ENCODE peak calls at places on chromosomes 11 and 22, in four cellular contexts. One of them, this sample, is unnamed. For H3K4me1, the result is how much of the 10 kb centered on the place peaks cover.

GRCh38 chr11:112995423-112996084 is 34.3 kb downstream of the NCAM1 start:
- DNase-seq in neural progenitor cell: peak
- DNase-seq in K562: no peak
- DNase-seq in endothelial cell of umbilical vein: no peak
- DNase-seq in this sample: no peak

GRCh38 chr11:120953230-120953558 is 70.7 kb upstream of the TBCEL start:
- DNase-seq in neural progenitor cell: no peak
- DNase-seq in K562: no peak
- DNase-seq in endothelial cell of umbilical vein: no peak
- DNase-seq in this sample: no peak

GRCh38 chr11:125350206-125351044 is 145.6 kb downstream of the FEZ1 start:
- DNase-seq in endothelial cell of umbilical vein: no peak
- DNase-seq in neural progenitor cell: no peak
- DNase-seq in K562: no peak
- DNase-seq in this sample: no peak

GRCh38 chr11:45857834-45858492 is 10.7 kb downstream of the CRY2 start:
- DNase-seq in endothelial cell of umbilical vein: peak
- DNase-seq in neural progenitor cell: no peak
- DNase-seq in K562: no peak
- DNase-seq in this sample: no peak

GRCh38 chr11:75371930-75372876 is 20.7 kb upstream of the ARRB1 start:
- DNase-seq in K562: no peak
- DNase-seq in endothelial cell of umbilical vein: no peak
- DNase-seq in neural progenitor cell: no peak
- DNase-seq in this sample: peak

GRCh38 chr22:42901790-42902508 is 44.9 kb upstream of the ARFGAP3 start:
- DNase-seq in K562: no peak
- DNase-seq in neural progenitor cell: no peak
- DNase-seq in endothelial cell of umbilical vein: no peak
- DNase-seq in this sample: no peak

GRCh38 chr11:44138980-44139379 is 43.5 kb downstream of the EXT2 start:
- DNase-seq in neural progenitor cell: no peak
- DNase-seq in K562: no peak
- DNase-seq in endothelial cell of umbilical vein: no peak
- DNase-seq in this sample: no peak

GRCh38 chr22:31945971-31946680 is 1.8 kb downstream of the YWHAH start:
- DNase-seq in K562: no peak
- DNase-seq in endothelial cell of umbilical vein: peak
- DNase-seq in neural progenitor cell: peak
- DNase-seq in this sample: no peak

GRCh38 chr11:98398508-98398907 is 622.2 kb upstream of the CNTN5 start:
- DNase-seq in endothelial cell of umbilical vein: no peak
- DNase-seq in neural progenitor cell: no peak
- DNase-seq in K562: no peak
- DNase-seq in this sample: no peak

GRCh38 chr11:67504950-67505561 is at the start of gene PITPNM1:
- DNase-seq in neural progenitor cell: peak
- DNase-seq in endothelial cell of umbilical vein: no peak
- DNase-seq in K562: peak
- DNase-seq in this sample: peak

GRCh38 chr22:35620624-35621245 is 3.6 kb upstream of the MB start:
- DNase-seq in endothelial cell of umbilical vein: no peak
- DNase-seq in neural progenitor cell: peak
- DNase-seq in K562: no peak
- DNase-seq in this sample: no peak

GRCh38 chr22:10961043-10961860 is 4566.7 kb upstream of the OR11H1 start:
- DNase-seq in neural progenitor cell: no peak
- DNase-seq in endothelial cell of umbilical vein: no peak
- DNase-seq in K562: peak
- DNase-seq in this sample: no peak

GRCh38 chr22:45268167-45268957 is 16.4 kb upstream of the UPK3A start:
- DNase-seq in neural progenitor cell: peak
- DNase-seq in endothelial cell of umbilical vein: peak
- DNase-seq in K562: no peak
- DNase-seq in this sample: no peak

GRCh38 chr11:111512296-111513239 is at the start of gene BTG4:
- DNase-seq in K562: peak
- DNase-seq in neural progenitor cell: peak
- DNase-seq in endothelial cell of umbilical vein: no peak
- DNase-seq in this sample: no peak

GRCh38 chr22:47161631-47162030 is 399.2 kb downstream of the TBC1D22A start:
- DNase-seq in neural progenitor cell: no peak
- DNase-seq in endothelial cell of umbilical vein: no peak
- DNase-seq in K562: no peak
- DNase-seq in this sample: no peak

GRCh38 chr22:47450876-47451475 is 688.5 kb downstream of the TBC1D22A start:
- DNase-seq in endothelial cell of umbilical vein: no peak
- DNase-seq in neural progenitor cell: no peak
- DNase-seq in K562: no peak
- DNase-seq in this sample: no peak

GRCh38 chr22:17706451-17706900 is 67.8 kb downstream of the BID start:
- DNase-seq in K562: peak
- DNase-seq in endothelial cell of umbilical vein: peak
- DNase-seq in neural progenitor cell: no peak
- DNase-seq in this sample: peak

GRCh38 chr11:46293616-46294015 is 16.2 kb downstream of the CREB3L1 start:
- DNase-seq in K562: no peak
- DNase-seq in neural progenitor cell: no peak
- DNase-seq in endothelial cell of umbilical vein: no peak
- DNase-seq in this sample: no peak

GRCh38 chr11:107011977-107012376 is 6.3 kb downstream of the GUCY1A2 start:
- DNase-seq in K562: no peak
- DNase-seq in endothelial cell of umbilical vein: no peak
- DNase-seq in neural progenitor cell: no peak
- DNase-seq in this sample: no peak

GRCh38 chr22:42344391-42344861 is 74.0 kb upstream of the TCF20 start:
- DNase-seq in endothelial cell of umbilical vein: no peak
- DNase-seq in neural progenitor cell: peak
- DNase-seq in K562: no peak
- DNase-seq in this sample: no peak

GRCh38 chr22:36584666-36585065 is 55.7 kb upstream of the EIF3D start:
- DNase-seq in endothelial cell of umbilical vein: no peak
- DNase-seq in K562: no peak
- DNase-seq in neural progenitor cell: no peak
- DNase-seq in this sample: no peak

GRCh38 chr22:42962295-42963230 is 52.4 kb downstream of the PACSIN2 start:
- DNase-seq in K562: no peak
- DNase-seq in neural progenitor cell: no peak
- DNase-seq in endothelial cell of umbilical vein: no peak
- DNase-seq in this sample: peak

DNA sequence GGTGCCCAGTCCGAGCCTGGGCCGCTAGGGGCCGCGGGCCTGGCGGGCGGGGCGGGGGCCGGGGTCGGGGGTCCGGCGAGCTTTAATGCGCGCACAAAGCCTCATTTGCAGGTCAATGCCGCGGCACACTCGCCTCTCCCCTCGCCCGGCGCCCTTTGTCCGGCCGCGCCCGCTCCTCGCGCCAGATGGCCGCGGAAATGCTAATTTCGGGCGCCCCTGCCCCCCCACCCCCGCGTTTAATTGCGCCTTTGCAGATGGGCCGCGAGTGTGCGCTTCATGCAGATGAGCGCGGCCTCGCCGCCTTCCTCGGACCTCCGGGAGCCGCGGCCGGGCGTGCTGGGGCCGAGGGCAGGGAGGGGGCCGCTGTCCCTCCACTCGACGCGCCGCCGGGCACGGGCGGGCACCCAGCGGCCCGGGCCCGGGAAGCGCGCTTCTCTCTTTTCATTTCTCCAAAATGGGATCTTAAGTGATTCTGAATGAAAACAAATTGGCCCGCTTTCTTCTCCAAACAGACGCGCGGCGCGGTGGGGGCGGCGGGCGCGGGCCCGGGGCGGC is 23.1 kb downstream of the CDKN1C start:
- DNase-seq in K562: no peak
- DNase-seq in neural progenitor cell: peak
- DNase-seq in endothelial cell of umbilical vein: no peak
- DNase-seq in this sample: no peak
- TF ChIP-seq EZH2 in K562: no peak
- TF ChIP-seq EZH2 in neural progenitor cell: no peak
- TF ChIP-seq EZH2 in endothelial cell of umbilical vein: peak
- TF ChIP-seq EZH2 in this sample: no peak

DNA sequence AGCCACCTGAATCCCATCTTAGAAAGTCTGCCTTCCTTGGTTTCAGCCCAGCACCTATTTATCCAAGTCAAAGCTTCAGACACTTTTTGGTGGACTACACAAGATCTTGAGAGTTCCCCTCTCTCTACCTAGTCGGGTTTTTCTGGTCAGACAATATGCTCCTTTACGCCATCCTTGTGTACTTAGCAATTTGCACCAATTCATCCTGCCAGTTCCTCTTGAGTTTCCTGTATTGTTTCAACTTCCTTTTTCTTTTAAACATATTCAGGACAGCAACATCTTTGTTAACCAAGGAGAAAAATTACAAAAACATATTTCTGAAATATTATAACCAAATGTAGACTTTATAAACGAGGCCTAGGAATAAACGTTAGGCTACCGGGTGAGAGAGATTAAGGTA is 368.2 kb upstream of the CADM1 start:
- DNase-seq in neural progenitor cell: no peak
- DNase-seq in endothelial cell of umbilical vein: no peak
- DNase-seq in K562: no peak
- DNase-seq in this sample: no peak
- H3K4me2 ChIP-seq in neural progenitor cell: no peak
- H3K4me2 ChIP-seq in endothelial cell of umbilical vein: no peak
- H3K4me2 ChIP-seq in K562: no peak
- H3K4me2 ChIP-seq in this sample: no peak

DNA sequence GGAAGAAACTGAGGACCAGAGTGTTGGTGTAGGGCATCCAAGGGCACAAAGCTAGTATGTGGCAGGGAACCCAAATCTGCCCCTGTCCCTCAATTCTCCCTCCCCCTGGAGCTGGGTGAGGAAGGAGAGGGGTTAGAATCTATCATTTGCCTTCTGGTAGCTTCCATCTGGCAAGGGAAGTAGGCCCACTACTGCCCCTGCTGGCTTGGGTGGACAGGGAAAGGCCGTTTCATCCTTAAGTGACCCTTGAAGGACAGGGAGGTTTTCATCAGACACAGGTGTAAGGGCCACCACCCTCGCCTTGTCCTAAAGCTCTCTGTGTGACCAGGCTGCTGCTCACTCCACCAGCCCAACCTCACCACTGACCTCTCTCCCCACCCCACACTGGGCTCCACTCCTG is 22.1 kb downstream of the NECTIN1 start:
- DNase-seq in endothelial cell of umbilical vein: no peak
- DNase-seq in K562: peak
- DNase-seq in neural progenitor cell: peak
- DNase-seq in this sample: no peak
- H3K4me1 ChIP-seq in endothelial cell of umbilical vein: under half
- H3K4me1 ChIP-seq in K562: under half
- H3K4me1 ChIP-seq in neural progenitor cell: under half
- H3K4me1 ChIP-seq in this sample: under half

DNA sequence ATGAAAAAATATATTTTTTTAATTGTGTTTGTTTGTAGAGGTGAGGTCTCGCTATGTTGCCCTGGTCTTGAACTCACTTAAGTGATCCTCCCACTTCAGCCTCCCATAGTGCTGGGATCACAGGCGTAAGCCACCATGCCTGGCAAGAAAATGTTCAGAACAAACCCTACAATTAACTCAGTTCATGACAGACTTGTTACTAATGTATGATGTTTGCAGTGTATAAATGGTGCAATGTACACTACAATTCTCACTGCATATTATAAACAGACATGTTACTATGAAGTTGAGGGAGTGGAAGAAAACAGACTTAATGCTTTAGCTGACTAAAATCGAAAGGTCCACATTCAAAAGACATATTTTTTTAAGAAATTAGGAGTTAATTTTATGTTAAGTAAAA is 59.0 kb downstream of the SIK3 start:
- DNase-seq in endothelial cell of umbilical vein: no peak
- DNase-seq in neural progenitor cell: no peak
- DNase-seq in K562: no peak
- DNase-seq in this sample: no peak
- TF ChIP-seq EZH2 in endothelial cell of umbilical vein: no peak
- TF ChIP-seq EZH2 in neural progenitor cell: no peak
- TF ChIP-seq EZH2 in K562: no peak
- TF ChIP-seq EZH2 in this sample: no peak

GRCh38 chr11:117316197-117316961 is at the start of gene BACE1:
- DNase-seq in neural progenitor cell: peak
- DNase-seq in endothelial cell of umbilical vein: peak
- DNase-seq in K562: no peak
- DNase-seq in this sample: peak

GRCh38 chr11:117313103-117313502 is 3.0 kb downstream of the BACE1 start:
- DNase-seq in neural progenitor cell: no peak
- DNase-seq in K562: no peak
- DNase-seq in endothelial cell of umbilical vein: no peak
- DNase-seq in this sample: peak

GRCh38 chr11:117313828-117314768 is 2.0 kb downstream of the BACE1 start:
- DNase-seq in neural progenitor cell: no peak
- DNase-seq in endothelial cell of umbilical vein: no peak
- DNase-seq in K562: no peak
- DNase-seq in this sample: no peak

GRCh38 chr11:117314840-117315239 is 1.2 kb downstream of the BACE1 start:
- DNase-seq in endothelial cell of umbilical vein: no peak
- DNase-seq in K562: no peak
- DNase-seq in neural progenitor cell: peak
- DNase-seq in this sample: no peak

GRCh38 chr11:117315285-117316196 is 515 bp downstream of the BACE1 start:
- DNase-seq in neural progenitor cell: no peak
- DNase-seq in endothelial cell of umbilical vein: peak
- DNase-seq in K562: no peak
- DNase-seq in this sample: no peak
- H3K4me2 ChIP-seq in neural progenitor cell: peak
- H3K4me2 ChIP-seq in endothelial cell of umbilical vein: peak
- H3K4me2 ChIP-seq in K562: no peak
- H3K4me2 ChIP-seq in this sample: peak

GRCh38 chr22:23773247-23774113 is 831 bp downstream of the MMP11 start:
- DNase-seq in K562: no peak
- DNase-seq in neural progenitor cell: no peak
- DNase-seq in endothelial cell of umbilical vein: no peak
- DNase-seq in this sample: no peak
- H3K4me1 ChIP-seq in K562: under half
- H3K4me1 ChIP-seq in neural progenitor cell: under half
- H3K4me1 ChIP-seq in endothelial cell of umbilical vein: under half
- H3K4me1 ChIP-seq in this sample: under half

DNA sequence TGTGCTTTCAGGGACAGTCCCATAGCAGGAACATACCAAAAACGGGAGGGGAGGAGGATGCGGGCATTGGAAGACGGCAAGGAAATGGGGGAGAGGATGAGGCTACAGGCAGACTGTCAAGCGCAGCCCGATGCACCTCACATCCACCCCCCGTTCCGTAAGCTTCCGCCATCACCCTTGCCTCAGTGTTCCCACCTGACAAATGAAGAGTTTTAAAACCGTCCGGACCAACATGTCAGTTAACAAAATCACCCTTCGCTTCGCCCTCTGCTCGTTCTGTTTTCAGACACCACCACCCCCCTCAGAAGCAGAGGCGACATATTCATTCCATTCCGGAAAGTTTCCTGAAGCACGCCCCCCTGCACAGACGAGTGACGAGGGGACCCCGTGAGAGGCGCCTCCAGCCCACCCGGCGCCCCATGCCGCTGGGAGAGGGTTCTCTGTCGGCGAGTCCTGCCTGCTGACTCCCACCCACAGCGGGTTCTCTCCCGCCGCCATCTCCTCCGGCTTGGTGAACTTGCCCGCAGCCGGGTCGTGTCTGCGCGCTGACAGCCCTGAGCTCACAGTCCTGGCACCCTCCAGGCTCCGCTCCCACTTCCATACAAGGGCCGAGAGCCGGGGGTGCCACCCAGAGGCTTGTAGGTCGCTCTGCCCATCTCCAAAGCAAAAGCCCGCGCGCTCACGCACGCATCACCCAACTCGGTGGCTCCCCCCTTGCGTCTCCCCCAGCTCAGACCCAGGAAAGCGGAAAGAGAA is 1.5 kb downstream of the IGSF9B start:
- DNase-seq in K562: no peak
- DNase-seq in neural progenitor cell: peak
- DNase-seq in endothelial cell of umbilical vein: no peak
- DNase-seq in this sample: no peak
- TF ChIP-seq EZH2 in K562: no peak
- TF ChIP-seq EZH2 in neural progenitor cell: peak
- TF ChIP-seq EZH2 in endothelial cell of umbilical vein: peak
- TF ChIP-seq EZH2 in this sample: no peak

This sample was measured in PC-9.